ENCODE peak calls at places on chromosome 15, in eight cellular contexts. E is PC-9, K is foreskin keratinocyte, L is ascending aorta, N is HCT116, X is Peyer's patch, V is WERI-Rb-1, O is H1. I is an unnamed sample.
A peak's percentile ranks its signal among the peaks of the same experiment; 100 is the strongest.

GRCh38 chr15:59020321-59020720 is 32.9 kb downstream of the RNF111 start:
- DNase-seq in E (no peak), K (no peak), L (no peak), N (no peak), X (no peak), V (no peak), O (no peak), I (no peak)

GRCh38 chr15:63233667-63234419 is 43.6 kb upstream of the APH1B start:
- DNase-seq in E (peak; percentile 41), K (no peak), L (no peak), N (no peak), X (no peak), V (no peak), O (no peak), I (no peak)

GRCh38 chr15:82044373-82045178 is 1.2 kb downstream of the MEX3B start:
- DNase-seq in E (no peak), K (peak; percentile 19), L (no peak), N (no peak), X (peak; percentile 24), V (peak; percentile 66), O (no peak), I (no peak)

GRCh38 chr15:100714749-100715342 is 112.5 kb downstream of the ASB7 start:
- DNase-seq in E (no peak), K (no peak), L (no peak), N (no peak), X (no peak), V (no peak), O (no peak), I (no peak)

GRCh38 chr15:66400351-66400774 is 13.7 kb downstream of the MAP2K1 start:
- DNase-seq in E (no peak), K (no peak), L (no peak), N (no peak), X (no peak), V (no peak), O (no peak), I (no peak)

GRCh38 chr15:55873024-55873745 is 120.2 kb downstream of the NEDD4 start:
- DNase-seq in E (no peak), K (no peak), L (no peak), N (no peak), X (no peak), V (no peak), O (no peak), I (no peak)

GRCh38 chr15:51286816-51287215 is 51.6 kb downstream of the CYP19A1 start:
- DNase-seq in E (no peak), K (no peak), L (no peak), N (no peak), X (no peak), V (peak; percentile 45), O (no peak), I (no peak)

GRCh38 chr15:37698679-37699078 is 235.8 kb upstream of the TMCO5A start:
- DNase-seq in E (no peak), K (no peak), L (no peak), N (no peak), X (no peak), V (no peak), O (no peak), I (no peak)

GRCh38 chr15:51621917-51622268 is 678 bp downstream of the DMXL2 start:
- DNase-seq in E (no peak), K (peak; percentile 40), L (no peak), N (peak; percentile 21), X (peak; percentile 17), V (peak; percentile 47), O (no peak), I (peak; percentile 5)

GRCh38 chr15:33987444-33987843 is 19.1 kb downstream of the CHRM5 start:
- DNase-seq in E (no peak), K (no peak), L (no peak), N (no peak), X (no peak), V (no peak), O (no peak), I (no peak)

GRCh38 chr15:48052871-48053383 is 67.9 kb upstream of the SLC24A5 start:
- DNase-seq in E (no peak), K (no peak), L (no peak), N (no peak), X (no peak), V (peak; percentile 28), O (no peak), I (peak; percentile 33)

GRCh38 chr15:48451241-48451640 is 120.0 kb downstream of the DUT start:
- DNase-seq in E (no peak), K (no peak), L (no peak), N (no peak), X (no peak), V (no peak), O (no peak), I (no peak)

GRCh38 chr15:22933641-22934061 is 46.5 kb downstream of the CYFIP1 start:
- DNase-seq in E (no peak), K (no peak), L (no peak), N (no peak), X (peak; percentile 62), V (no peak), O (no peak), I (no peak)

GRCh38 chr15:44711356-44712107 is at the start of gene B2M:
- DNase-seq in E (peak; percentile 88), K (peak; percentile 84), L (peak; percentile 90), N (peak; percentile 90), X (peak; percentile 97), V (peak; percentile 94), O (peak; percentile 83), I (peak; percentile 73)

GRCh38 chr15:86620636-86621349 is 541.1 kb downstream of the AGBL1 start:
- DNase-seq in E (no peak), K (no peak), L (no peak), N (no peak), X (no peak), V (no peak), O (no peak), I (no peak)

GRCh38 chr15:100731259-100732156 is 129.1 kb downstream of the ASB7 start:
- DNase-seq in E (no peak), K (no peak), L (no peak), N (no peak), X (no peak), V (no peak), O (no peak), I (no peak)

GRCh38 chr15:68278345-68279217 is 1.0 kb downstream of the FEM1B start:
- DNase-seq in E (peak; percentile 44), K (no peak), L (no peak), N (no peak), X (peak; percentile 67), V (peak; percentile 71), O (no peak), I (no peak)

GRCh38 chr15:29925227-29926082 is 103.2 kb upstream of the TJP1 start:
- DNase-seq in E (peak; percentile 98), K (peak; percentile 92), L (no peak), N (peak; percentile 71), X (no peak), V (peak; percentile 92), O (peak; percentile 79), I (peak; percentile 94)

GRCh38 chr15:65020419-65020818 is 9.0 kb downstream of the MTFMT start:
- DNase-seq in E (no peak), K (no peak), L (no peak), N (no peak), X (no peak), V (no peak), O (no peak), I (no peak)

GRCh38 chr15:86077070-86077469 is 2.6 kb upstream of the AGBL1 start:
- DNase-seq in E (no peak), K (no peak), L (no peak), N (no peak), X (no peak), V (peak; percentile 38), O (no peak), I (no peak)

GRCh38 chr15:59632714-59633113 is 21.1 kb downstream of the GCNT3 start:
- DNase-seq in E (no peak), K (no peak), L (no peak), N (no peak), X (no peak), V (peak; percentile 37), O (peak; percentile 33), I (no peak)

GRCh38 chr15:68578175-68578959 is 426 bp upstream of the CORO2B start:
- DNase-seq in E (no peak), K (no peak), L (no peak), N (no peak), X (peak; percentile 40), V (peak; percentile 88), O (no peak), I (no peak)

DNA sequence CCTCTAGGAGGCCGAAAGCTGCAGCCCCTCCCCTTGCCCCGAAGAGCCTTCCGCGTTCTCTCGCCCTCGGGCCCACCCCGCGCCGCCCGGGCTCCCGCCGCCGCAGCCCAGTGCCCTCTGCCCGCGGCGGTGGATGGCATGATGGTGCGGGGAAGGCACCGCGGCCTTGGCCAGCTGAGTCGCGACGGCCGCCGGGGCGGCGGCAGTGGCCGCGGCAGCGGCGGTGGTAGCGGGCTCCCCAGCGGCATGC is 1.2 kb downstream of the TLNRD1 start:
- DNase-seq in E (no peak), K (no peak), L (no peak), N (no peak), X (no peak), V (no peak), O (no peak), I (no peak)
- H3K27ac ChIP-seq in E (peak overlapping the region; percentile 83), K (peak overlapping the region; percentile 82), L (peak overlapping the region; percentile 99), N (peak overlapping the region; percentile 90), X (peak overlapping the region; percentile 92), V (peak overlapping the region; percentile 91), O (no peak overlapping the region), I (peak overlapping the region; percentile 97)

DNA sequence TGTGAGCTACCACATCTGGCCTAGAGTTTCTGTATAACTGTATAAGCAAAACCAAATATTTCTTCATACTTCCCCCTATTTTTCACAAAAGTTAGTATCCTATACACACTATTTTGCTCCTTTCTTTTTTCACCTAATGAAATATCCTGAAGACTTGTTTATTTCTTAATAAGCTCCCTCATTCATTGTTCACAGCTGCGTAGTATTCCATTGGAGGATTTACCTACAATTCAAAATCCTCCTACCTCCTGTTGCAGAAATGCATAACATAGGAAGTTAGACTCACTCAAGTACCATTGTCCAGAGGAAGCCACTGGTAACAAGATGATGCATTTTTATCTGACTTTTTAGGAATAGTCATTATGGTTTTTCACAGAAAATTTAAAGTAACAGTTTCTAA is 29.6 kb upstream of the TBC1D21 start:
- DNase-seq in E (no peak), K (no peak), L (no peak), N (no peak), X (no peak), V (no peak), O (no peak), I (no peak)
- H3K27ac ChIP-seq in E (no peak overlapping the region), K (no peak overlapping the region), L (no peak overlapping the region), N (no peak overlapping the region), X (no peak overlapping the region), V (no peak overlapping the region), O (no peak overlapping the region), I (no peak overlapping the region)

DNA sequence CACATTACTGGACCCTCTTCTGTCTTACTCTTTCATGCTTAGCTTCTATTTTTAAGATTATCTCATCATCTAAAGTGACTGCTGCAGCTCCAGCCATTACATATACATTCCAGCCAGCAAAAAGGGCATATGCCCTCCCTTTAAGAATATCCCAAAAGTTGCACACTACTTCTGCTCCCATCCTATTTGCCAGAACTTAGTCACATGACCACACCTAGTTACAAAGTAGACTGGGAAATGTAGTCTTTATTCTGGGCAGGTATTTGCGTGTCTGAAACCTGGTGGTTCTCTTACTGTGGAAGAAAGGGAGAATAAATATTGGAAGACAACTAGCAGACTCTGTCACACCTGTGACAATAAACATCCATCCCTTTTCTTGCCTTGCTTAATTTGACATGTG is 341.6 kb upstream of the NR2E3 start:
- DNase-seq in E (no peak), K (no peak), L (no peak), N (no peak), X (no peak), V (no peak), O (no peak), I (no peak)
- H3K27ac ChIP-seq in E (no peak overlapping the region), K (no peak overlapping the region), L (no peak overlapping the region), N (no peak overlapping the region), X (no peak overlapping the region), V (no peak overlapping the region), O (no peak overlapping the region), I (peak overlapping the region; percentile 3)

GRCh38 chr15:25891108-25891507 is 28.0 kb upstream of the ATP10A start:
- DNase-seq in E (no peak), K (no peak), L (no peak), N (no peak), X (no peak), V (no peak), O (no peak), I (no peak)
- H3K27ac ChIP-seq in E (no peak overlapping the region), K (no peak overlapping the region), L (no peak overlapping the region), N (no peak overlapping the region), X (no peak overlapping the region), V (no peak overlapping the region), O (no peak overlapping the region), I (no peak overlapping the region)

I was measured in epithelial cell of prostate.